ENCODE peak calls at places on chromosomes 11 and 22, in nine cellular contexts. One of them, this sample, is unnamed.

GRCh38 chr11:130839950-130840666 is 76.2 kb downstream of the SNX19 start:
- DNase-seq in stimulated activated CD4-positive, alpha-beta T cell treated with anti-CD3 and anti-CD28 coated beads, Interleukin-4, amount 100 ng/mL, for 48 hours: no peak
- DNase-seq in stimulated activated naive CD4-positive, alpha-beta T cell: no peak
- DNase-seq in mesenchymal stem cell: peak
- DNase-seq in cardiac muscle cell: peak
- DNase-seq in foreskin fibroblast: peak
- DNase-seq in dermis blood vessel endothelial cell: no peak
- DNase-seq in posterior vena cava: no peak
- DNase-seq in vagina: no peak
- DNase-seq in this sample: no peak

GRCh38 chr22:37472418-37473006 is 13.7 kb downstream of the MFNG start:
- DNase-seq in posterior vena cava: no peak
- DNase-seq in dermis blood vessel endothelial cell: peak
- DNase-seq in foreskin fibroblast: peak
- DNase-seq in mesenchymal stem cell: peak
- DNase-seq in vagina: no peak
- DNase-seq in cardiac muscle cell: peak
- DNase-seq in stimulated activated naive CD4-positive, alpha-beta T cell: peak
- DNase-seq in stimulated activated CD4-positive, alpha-beta T cell treated with anti-CD3 and anti-CD28 coated beads, Interleukin-4, amount 100 ng/mL, for 48 hours: no peak
- DNase-seq in this sample: no peak

GRCh38 chr11:7665473-7666291 is 7.6 kb downstream of the CYB5R2 start:
- DNase-seq in vagina: no peak
- DNase-seq in foreskin fibroblast: peak
- DNase-seq in mesenchymal stem cell: peak
- DNase-seq in stimulated activated naive CD4-positive, alpha-beta T cell: peak
- DNase-seq in posterior vena cava: peak
- DNase-seq in cardiac muscle cell: peak
- DNase-seq in dermis blood vessel endothelial cell: peak
- DNase-seq in stimulated activated CD4-positive, alpha-beta T cell treated with anti-CD3 and anti-CD28 coated beads, Interleukin-4, amount 100 ng/mL, for 48 hours: peak
- DNase-seq in this sample: no peak

GRCh38 chr11:14544611-14545010 is 24.4 kb upstream of the PSMA1 start:
- DNase-seq in posterior vena cava: no peak
- DNase-seq in foreskin fibroblast: peak
- DNase-seq in mesenchymal stem cell: peak
- DNase-seq in stimulated activated naive CD4-positive, alpha-beta T cell: no peak
- DNase-seq in cardiac muscle cell: peak
- DNase-seq in dermis blood vessel endothelial cell: no peak
- DNase-seq in stimulated activated CD4-positive, alpha-beta T cell treated with anti-CD3 and anti-CD28 coated beads, Interleukin-4, amount 100 ng/mL, for 48 hours: no peak
- DNase-seq in vagina: no peak
- DNase-seq in this sample: no peak

GRCh38 chr11:129375731-129376657 is at the start of gene BARX2:
- DNase-seq in dermis blood vessel endothelial cell: peak
- DNase-seq in posterior vena cava: no peak
- DNase-seq in stimulated activated CD4-positive, alpha-beta T cell treated with anti-CD3 and anti-CD28 coated beads, Interleukin-4, amount 100 ng/mL, for 48 hours: peak
- DNase-seq in vagina: no peak
- DNase-seq in cardiac muscle cell: peak
- DNase-seq in stimulated activated naive CD4-positive, alpha-beta T cell: no peak
- DNase-seq in foreskin fibroblast: peak
- DNase-seq in mesenchymal stem cell: peak
- DNase-seq in this sample: no peak

GRCh38 chr11:112778091-112778889 is 182.9 kb upstream of the NCAM1 start:
- DNase-seq in dermis blood vessel endothelial cell: no peak
- DNase-seq in mesenchymal stem cell: no peak
- DNase-seq in vagina: no peak
- DNase-seq in stimulated activated naive CD4-positive, alpha-beta T cell: no peak
- DNase-seq in posterior vena cava: no peak
- DNase-seq in stimulated activated CD4-positive, alpha-beta T cell treated with anti-CD3 and anti-CD28 coated beads, Interleukin-4, amount 100 ng/mL, for 48 hours: no peak
- DNase-seq in foreskin fibroblast: no peak
- DNase-seq in cardiac muscle cell: no peak
- DNase-seq in this sample: no peak

GRCh38 chr11:96500440-96500839 is 110.6 kb downstream of the JRKL start:
- DNase-seq in mesenchymal stem cell: no peak
- DNase-seq in foreskin fibroblast: no peak
- DNase-seq in dermis blood vessel endothelial cell: no peak
- DNase-seq in posterior vena cava: no peak
- DNase-seq in cardiac muscle cell: no peak
- DNase-seq in stimulated activated naive CD4-positive, alpha-beta T cell: no peak
- DNase-seq in vagina: no peak
- DNase-seq in stimulated activated CD4-positive, alpha-beta T cell treated with anti-CD3 and anti-CD28 coated beads, Interleukin-4, amount 100 ng/mL, for 48 hours: no peak
- DNase-seq in this sample: no peak

GRCh38 chr22:45268958-45269844 is 15.5 kb upstream of the UPK3A start:
- DNase-seq in mesenchymal stem cell: peak
- DNase-seq in cardiac muscle cell: peak
- DNase-seq in foreskin fibroblast: peak
- DNase-seq in posterior vena cava: peak
- DNase-seq in vagina: no peak
- DNase-seq in dermis blood vessel endothelial cell: peak
- DNase-seq in stimulated activated naive CD4-positive, alpha-beta T cell: peak
- DNase-seq in stimulated activated CD4-positive, alpha-beta T cell treated with anti-CD3 and anti-CD28 coated beads, Interleukin-4, amount 100 ng/mL, for 48 hours: peak
- DNase-seq in this sample: peak

GRCh38 chr11:83827520-83827919 is 541.4 kb upstream of the CCDC90B start:
- DNase-seq in stimulated activated naive CD4-positive, alpha-beta T cell: no peak
- DNase-seq in cardiac muscle cell: no peak
- DNase-seq in dermis blood vessel endothelial cell: no peak
- DNase-seq in vagina: no peak
- DNase-seq in posterior vena cava: no peak
- DNase-seq in mesenchymal stem cell: peak
- DNase-seq in foreskin fibroblast: peak
- DNase-seq in stimulated activated CD4-positive, alpha-beta T cell treated with anti-CD3 and anti-CD28 coated beads, Interleukin-4, amount 100 ng/mL, for 48 hours: no peak
- DNase-seq in this sample: no peak

GRCh38 chr11:128920651-128921050 is 22.0 kb downstream of the TP53AIP1 start:
- DNase-seq in posterior vena cava: no peak
- DNase-seq in stimulated activated CD4-positive, alpha-beta T cell treated with anti-CD3 and anti-CD28 coated beads, Interleukin-4, amount 100 ng/mL, for 48 hours: no peak
- DNase-seq in stimulated activated naive CD4-positive, alpha-beta T cell: no peak
- DNase-seq in mesenchymal stem cell: no peak
- DNase-seq in foreskin fibroblast: no peak
- DNase-seq in cardiac muscle cell: no peak
- DNase-seq in dermis blood vessel endothelial cell: no peak
- DNase-seq in vagina: no peak
- DNase-seq in this sample: no peak

GRCh38 chr11:110432713-110433392 is 3.1 kb downstream of the FDX1 start:
- DNase-seq in dermis blood vessel endothelial cell: peak
- DNase-seq in vagina: no peak
- DNase-seq in stimulated activated CD4-positive, alpha-beta T cell treated with anti-CD3 and anti-CD28 coated beads, Interleukin-4, amount 100 ng/mL, for 48 hours: no peak
- DNase-seq in foreskin fibroblast: peak
- DNase-seq in stimulated activated naive CD4-positive, alpha-beta T cell: no peak
- DNase-seq in cardiac muscle cell: peak
- DNase-seq in posterior vena cava: no peak
- DNase-seq in mesenchymal stem cell: peak
- DNase-seq in this sample: no peak

GRCh38 chr11:1639102-1639620 is 9.6 kb downstream of the KRTAP5-5 start:
- DNase-seq in vagina: no peak
- DNase-seq in mesenchymal stem cell: no peak
- DNase-seq in stimulated activated naive CD4-positive, alpha-beta T cell: no peak
- DNase-seq in posterior vena cava: no peak
- DNase-seq in cardiac muscle cell: no peak
- DNase-seq in dermis blood vessel endothelial cell: peak
- DNase-seq in stimulated activated CD4-positive, alpha-beta T cell treated with anti-CD3 and anti-CD28 coated beads, Interleukin-4, amount 100 ng/mL, for 48 hours: no peak
- DNase-seq in foreskin fibroblast: no peak
- DNase-seq in this sample: no peak

GRCh38 chr11:134474070-134474860 is 62.2 kb upstream of the B3GAT1 start:
- DNase-seq in dermis blood vessel endothelial cell: no peak
- DNase-seq in cardiac muscle cell: no peak
- DNase-seq in stimulated activated naive CD4-positive, alpha-beta T cell: no peak
- DNase-seq in foreskin fibroblast: no peak
- DNase-seq in mesenchymal stem cell: no peak
- DNase-seq in stimulated activated CD4-positive, alpha-beta T cell treated with anti-CD3 and anti-CD28 coated beads, Interleukin-4, amount 100 ng/mL, for 48 hours: no peak
- DNase-seq in posterior vena cava: no peak
- DNase-seq in vagina: no peak
- DNase-seq in this sample: peak

GRCh38 chr11:129289350-129290040 is 86.2 kb upstream of the BARX2 start:
- DNase-seq in stimulated activated CD4-positive, alpha-beta T cell treated with anti-CD3 and anti-CD28 coated beads, Interleukin-4, amount 100 ng/mL, for 48 hours: no peak
- DNase-seq in cardiac muscle cell: no peak
- DNase-seq in dermis blood vessel endothelial cell: no peak
- DNase-seq in vagina: no peak
- DNase-seq in stimulated activated naive CD4-positive, alpha-beta T cell: no peak
- DNase-seq in mesenchymal stem cell: no peak
- DNase-seq in posterior vena cava: no peak
- DNase-seq in foreskin fibroblast: no peak
- DNase-seq in this sample: no peak

GRCh38 chr22:39820266-39820665 is 73.3 kb downstream of the ENTHD1 start:
- DNase-seq in foreskin fibroblast: peak
- DNase-seq in posterior vena cava: no peak
- DNase-seq in stimulated activated naive CD4-positive, alpha-beta T cell: no peak
- DNase-seq in dermis blood vessel endothelial cell: peak
- DNase-seq in vagina: no peak
- DNase-seq in cardiac muscle cell: peak
- DNase-seq in stimulated activated CD4-positive, alpha-beta T cell treated with anti-CD3 and anti-CD28 coated beads, Interleukin-4, amount 100 ng/mL, for 48 hours: no peak
- DNase-seq in mesenchymal stem cell: peak
- DNase-seq in this sample: no peak

GRCh38 chr11:2167141-2168045 is 4.2 kb downstream of the TH start:
- DNase-seq in stimulated activated naive CD4-positive, alpha-beta T cell: no peak
- DNase-seq in mesenchymal stem cell: no peak
- DNase-seq in stimulated activated CD4-positive, alpha-beta T cell treated with anti-CD3 and anti-CD28 coated beads, Interleukin-4, amount 100 ng/mL, for 48 hours: no peak
- DNase-seq in posterior vena cava: no peak
- DNase-seq in cardiac muscle cell: no peak
- DNase-seq in foreskin fibroblast: no peak
- DNase-seq in dermis blood vessel endothelial cell: no peak
- DNase-seq in vagina: no peak
- DNase-seq in this sample: no peak

GRCh38 chr11:2575611-2576051 is 124.2 kb downstream of the KCNQ1OT1 start:
- DNase-seq in vagina: no peak
- DNase-seq in mesenchymal stem cell: no peak
- DNase-seq in dermis blood vessel endothelial cell: no peak
- DNase-seq in cardiac muscle cell: no peak
- DNase-seq in posterior vena cava: peak
- DNase-seq in stimulated activated naive CD4-positive, alpha-beta T cell: no peak
- DNase-seq in stimulated activated CD4-positive, alpha-beta T cell treated with anti-CD3 and anti-CD28 coated beads, Interleukin-4, amount 100 ng/mL, for 48 hours: no peak
- DNase-seq in foreskin fibroblast: no peak
- DNase-seq in this sample: peak

GRCh38 chr11:32448232-32448631 is 12.9 kb upstream of the WT1 start:
- DNase-seq in foreskin fibroblast: no peak
- DNase-seq in posterior vena cava: no peak
- DNase-seq in vagina: no peak
- DNase-seq in stimulated activated CD4-positive, alpha-beta T cell treated with anti-CD3 and anti-CD28 coated beads, Interleukin-4, amount 100 ng/mL, for 48 hours: no peak
- DNase-seq in mesenchymal stem cell: no peak
- DNase-seq in cardiac muscle cell: peak
- DNase-seq in stimulated activated naive CD4-positive, alpha-beta T cell: no peak
- DNase-seq in dermis blood vessel endothelial cell: no peak
- DNase-seq in this sample: no peak

GRCh38 chr11:10021563-10021962 is 272.5 kb downstream of the SBF2 start:
- DNase-seq in foreskin fibroblast: no peak
- DNase-seq in mesenchymal stem cell: no peak
- DNase-seq in vagina: no peak
- DNase-seq in cardiac muscle cell: peak
- DNase-seq in stimulated activated CD4-positive, alpha-beta T cell treated with anti-CD3 and anti-CD28 coated beads, Interleukin-4, amount 100 ng/mL, for 48 hours: no peak
- DNase-seq in dermis blood vessel endothelial cell: peak
- DNase-seq in posterior vena cava: no peak
- DNase-seq in stimulated activated naive CD4-positive, alpha-beta T cell: no peak
- DNase-seq in this sample: no peak

GRCh38 chr11:128517457-128518230 is 69.7 kb downstream of the ETS1 start:
- DNase-seq in mesenchymal stem cell: no peak
- DNase-seq in stimulated activated naive CD4-positive, alpha-beta T cell: no peak
- DNase-seq in dermis blood vessel endothelial cell: no peak
- DNase-seq in foreskin fibroblast: peak
- DNase-seq in cardiac muscle cell: peak
- DNase-seq in vagina: no peak
- DNase-seq in posterior vena cava: no peak
- DNase-seq in stimulated activated CD4-positive, alpha-beta T cell treated with anti-CD3 and anti-CD28 coated beads, Interleukin-4, amount 100 ng/mL, for 48 hours: no peak
- DNase-seq in this sample: no peak

GRCh38 chr11:61949169-61950034 is 749 bp upstream of the BEST1 start:
- DNase-seq in mesenchymal stem cell: peak
- DNase-seq in foreskin fibroblast: peak
- DNase-seq in dermis blood vessel endothelial cell: peak
- DNase-seq in posterior vena cava: peak
- DNase-seq in stimulated activated CD4-positive, alpha-beta T cell treated with anti-CD3 and anti-CD28 coated beads, Interleukin-4, amount 100 ng/mL, for 48 hours: no peak
- DNase-seq in vagina: no peak
- DNase-seq in cardiac muscle cell: peak
- DNase-seq in stimulated activated naive CD4-positive, alpha-beta T cell: no peak
- DNase-seq in this sample: no peak

GRCh38 chr11:69949327-69949726 is 128.8 kb upstream of the ANO1 start:
- DNase-seq in vagina: no peak
- DNase-seq in stimulated activated CD4-positive, alpha-beta T cell treated with anti-CD3 and anti-CD28 coated beads, Interleukin-4, amount 100 ng/mL, for 48 hours: no peak
- DNase-seq in stimulated activated naive CD4-positive, alpha-beta T cell: no peak
- DNase-seq in mesenchymal stem cell: peak
- DNase-seq in foreskin fibroblast: peak
- DNase-seq in posterior vena cava: peak
- DNase-seq in cardiac muscle cell: peak
- DNase-seq in dermis blood vessel endothelial cell: peak
- DNase-seq in this sample: no peak

GRCh38 chr11:65013130-65013691 is 749 bp upstream of the ARL2 start:
- DNase-seq in cardiac muscle cell: peak
- DNase-seq in dermis blood vessel endothelial cell: peak
- DNase-seq in stimulated activated CD4-positive, alpha-beta T cell treated with anti-CD3 and anti-CD28 coated beads, Interleukin-4, amount 100 ng/mL, for 48 hours: peak
- DNase-seq in vagina: no peak
- DNase-seq in stimulated activated naive CD4-positive, alpha-beta T cell: no peak
- DNase-seq in mesenchymal stem cell: peak
- DNase-seq in posterior vena cava: peak
- DNase-seq in foreskin fibroblast: peak
- DNase-seq in this sample: peak

GRCh38 chr11:405323-405975 is 9.3 kb downstream of the SIGIRR start:
- DNase-seq in stimulated activated naive CD4-positive, alpha-beta T cell: no peak
- DNase-seq in foreskin fibroblast: peak
- DNase-seq in dermis blood vessel endothelial cell: peak
- DNase-seq in mesenchymal stem cell: no peak
- DNase-seq in vagina: no peak
- DNase-seq in cardiac muscle cell: peak
- DNase-seq in stimulated activated CD4-positive, alpha-beta T cell treated with anti-CD3 and anti-CD28 coated beads, Interleukin-4, amount 100 ng/mL, for 48 hours: no peak
- DNase-seq in posterior vena cava: no peak
- DNase-seq in this sample: no peak

GRCh38 chr22:33213383-33214075 is 155.3 kb upstream of the SYN3 start:
- DNase-seq in vagina: no peak
- DNase-seq in foreskin fibroblast: no peak
- DNase-seq in stimulated activated CD4-positive, alpha-beta T cell treated with anti-CD3 and anti-CD28 coated beads, Interleukin-4, amount 100 ng/mL, for 48 hours: no peak
- DNase-seq in mesenchymal stem cell: no peak
- DNase-seq in cardiac muscle cell: no peak
- DNase-seq in stimulated activated naive CD4-positive, alpha-beta T cell: no peak
- DNase-seq in posterior vena cava: no peak
- DNase-seq in dermis blood vessel endothelial cell: no peak
- DNase-seq in this sample: no peak